ENCODE peak calls at places on chromosomes 2 and 18, in six cellular contexts. One of them, this sample, is unnamed.
A peak's percentile ranks its signal among the peaks of the same experiment; 100 is the strongest.

GRCh38 chr18:7020995-7021777 is 96.4 kb downstream of the LAMA1 start:
- DNase-seq in glutamatergic neuron: no peak
- DNase-seq in Right ventricle myocardium inferior: no peak
- DNase-seq in stimulated activated CD8-positive, alpha-beta memory T cell treated with anti-CD3 and anti-CD28 coated beads, Interleukin-15, amount 100 ng/mL, for 24 hours: no peak
- DNase-seq in K562: no peak
- DNase-seq in AG10803: no peak
- DNase-seq in this sample: no peak

GRCh38 chr2:62200291-62200841 is 4.5 kb downstream of the B3GNT2 start:
- DNase-seq in stimulated activated CD8-positive, alpha-beta memory T cell treated with anti-CD3 and anti-CD28 coated beads, Interleukin-15, amount 100 ng/mL, for 24 hours: no peak
- DNase-seq in AG10803: no peak
- DNase-seq in K562: no peak
- DNase-seq in glutamatergic neuron: no peak
- DNase-seq in Right ventricle myocardium inferior: no peak
- DNase-seq in this sample: no peak

GRCh38 chr2:120613742-120614481 is 121.8 kb upstream of the GLI2 start:
- DNase-seq in glutamatergic neuron: no peak
- DNase-seq in K562: no peak
- DNase-seq in Right ventricle myocardium inferior: no peak
- DNase-seq in stimulated activated CD8-positive, alpha-beta memory T cell treated with anti-CD3 and anti-CD28 coated beads, Interleukin-15, amount 100 ng/mL, for 24 hours: no peak
- DNase-seq in AG10803: peak; percentile 92
- DNase-seq in this sample: no peak

GRCh38 chr2:25343187-25343825 is 1.6 kb upstream of the DNMT3A start:
- DNase-seq in stimulated activated CD8-positive, alpha-beta memory T cell treated with anti-CD3 and anti-CD28 coated beads, Interleukin-15, amount 100 ng/mL, for 24 hours: no peak
- DNase-seq in K562: no peak
- DNase-seq in Right ventricle myocardium inferior: no peak
- DNase-seq in glutamatergic neuron: no peak
- DNase-seq in AG10803: no peak
- DNase-seq in this sample: no peak

GRCh38 chr2:2898744-2899143 is 478.9 kb downstream of the EIPR1 start:
- DNase-seq in AG10803: no peak
- DNase-seq in K562: no peak
- DNase-seq in stimulated activated CD8-positive, alpha-beta memory T cell treated with anti-CD3 and anti-CD28 coated beads, Interleukin-15, amount 100 ng/mL, for 24 hours: no peak
- DNase-seq in Right ventricle myocardium inferior: no peak
- DNase-seq in glutamatergic neuron: no peak
- DNase-seq in this sample: no peak

GRCh38 chr2:233981574-233982420 is 64.6 kb downstream of the TRPM8 start:
- DNase-seq in Right ventricle myocardium inferior: no peak
- DNase-seq in AG10803: no peak
- DNase-seq in K562: no peak
- DNase-seq in glutamatergic neuron: no peak
- DNase-seq in stimulated activated CD8-positive, alpha-beta memory T cell treated with anti-CD3 and anti-CD28 coated beads, Interleukin-15, amount 100 ng/mL, for 24 hours: no peak
- DNase-seq in this sample: no peak

GRCh38 chr2:26184555-26185303 is 11.8 kb downstream of the GAREM2 start:
- DNase-seq in K562: peak; percentile 88
- DNase-seq in glutamatergic neuron: peak; percentile 86
- DNase-seq in AG10803: peak; percentile 84
- DNase-seq in Right ventricle myocardium inferior: peak; percentile 94
- DNase-seq in stimulated activated CD8-positive, alpha-beta memory T cell treated with anti-CD3 and anti-CD28 coated beads, Interleukin-15, amount 100 ng/mL, for 24 hours: peak; percentile 63
- DNase-seq in this sample: no peak

GRCh38 chr2:26068602-26069298 is 34.9 kb downstream of the RAB10 start:
- DNase-seq in AG10803: peak; percentile 82
- DNase-seq in K562: peak; percentile 64
- DNase-seq in glutamatergic neuron: no peak
- DNase-seq in Right ventricle myocardium inferior: no peak
- DNase-seq in stimulated activated CD8-positive, alpha-beta memory T cell treated with anti-CD3 and anti-CD28 coated beads, Interleukin-15, amount 100 ng/mL, for 24 hours: no peak
- DNase-seq in this sample: no peak

GRCh38 chr2:213149332-213149875 is 2.0 kb downstream of the IKZF2 start:
- DNase-seq in K562: no peak
- DNase-seq in glutamatergic neuron: no peak
- DNase-seq in stimulated activated CD8-positive, alpha-beta memory T cell treated with anti-CD3 and anti-CD28 coated beads, Interleukin-15, amount 100 ng/mL, for 24 hours: no peak
- DNase-seq in Right ventricle myocardium inferior: no peak
- DNase-seq in AG10803: peak; percentile 52
- DNase-seq in this sample: no peak

GRCh38 chr2:157508676-157509075 is 64.8 kb upstream of the CYTIP start:
- DNase-seq in stimulated activated CD8-positive, alpha-beta memory T cell treated with anti-CD3 and anti-CD28 coated beads, Interleukin-15, amount 100 ng/mL, for 24 hours: no peak
- DNase-seq in Right ventricle myocardium inferior: no peak
- DNase-seq in glutamatergic neuron: no peak
- DNase-seq in AG10803: no peak
- DNase-seq in K562: no peak
- DNase-seq in this sample: no peak

GRCh38 chr2:238464389-238464788 is 37.7 kb downstream of the ASB1 start:
- DNase-seq in AG10803: no peak
- DNase-seq in stimulated activated CD8-positive, alpha-beta memory T cell treated with anti-CD3 and anti-CD28 coated beads, Interleukin-15, amount 100 ng/mL, for 24 hours: no peak
- DNase-seq in K562: no peak
- DNase-seq in Right ventricle myocardium inferior: no peak
- DNase-seq in glutamatergic neuron: no peak
- DNase-seq in this sample: no peak

GRCh38 chr18:66510357-66511027 is 93.4 kb downstream of the CDH19 start:
- DNase-seq in K562: no peak
- DNase-seq in stimulated activated CD8-positive, alpha-beta memory T cell treated with anti-CD3 and anti-CD28 coated beads, Interleukin-15, amount 100 ng/mL, for 24 hours: no peak
- DNase-seq in AG10803: no peak
- DNase-seq in Right ventricle myocardium inferior: no peak
- DNase-seq in glutamatergic neuron: no peak
- DNase-seq in this sample: no peak

GRCh38 chr18:58213931-58214431 is 170.0 kb downstream of the NEDD4L start:
- DNase-seq in glutamatergic neuron: no peak
- DNase-seq in K562: no peak
- DNase-seq in Right ventricle myocardium inferior: no peak
- DNase-seq in AG10803: peak; percentile 58
- DNase-seq in stimulated activated CD8-positive, alpha-beta memory T cell treated with anti-CD3 and anti-CD28 coated beads, Interleukin-15, amount 100 ng/mL, for 24 hours: no peak
- DNase-seq in this sample: no peak

GRCh38 chr2:217715484-217715883 is 287.3 kb downstream of the TNS1 start:
- DNase-seq in K562: no peak
- DNase-seq in glutamatergic neuron: no peak
- DNase-seq in Right ventricle myocardium inferior: no peak
- DNase-seq in stimulated activated CD8-positive, alpha-beta memory T cell treated with anti-CD3 and anti-CD28 coated beads, Interleukin-15, amount 100 ng/mL, for 24 hours: no peak
- DNase-seq in AG10803: no peak
- DNase-seq in this sample: no peak

This sample was measured in HEK293T.